ENCODE peak calls at places on chromosomes 1 and 21, in six cellular contexts. D is CD8-positive, alpha-beta T cell; Z is uterus; M is heart left ventricle; W is RWPE2; B is IMR-90. F is an unnamed sample.

GRCh38 chr21:39602793-39603192 is 9.9 kb upstream of the B3GALT5 start:
- DNase-seq in Z (no peak), B (no peak), D (no peak), M (no peak), W (no peak), F (no peak)

GRCh38 chr1:197692965-197693364 is 82.3 kb downstream of the DENND1B start:
- DNase-seq in Z (no peak), D (no peak), B (peak; percentile 31), W (no peak), M (no peak), F (no peak)

GRCh38 chr1:154730986-154731489 is 123.1 kb upstream of the ADAR start:
- DNase-seq in B (peak; percentile 57), D (no peak), W (no peak), M (no peak), Z (peak; percentile 85), F (no peak)

GRCh38 chr1:116485071-116485735 is 85.6 kb downstream of the CD58 start:
- DNase-seq in M (peak; percentile 87), D (peak; percentile 91), Z (peak; percentile 75), W (no peak), B (peak; percentile 78), F (peak; percentile 83)

GRCh38 chr1:231957361-231957760 is 330.8 kb downstream of the DISC1 start:
- DNase-seq in M (no peak), D (no peak), B (no peak), Z (no peak), W (no peak), F (no peak)

GRCh38 chr1:145960468-145961108 is 2.8 kb upstream of the LIX1L start:
- DNase-seq in B (peak; percentile 51), W (no peak), D (peak; percentile 55), M (peak; percentile 89), Z (peak; percentile 84), F (peak; percentile 80)

GRCh38 chr1:226784081-226785049 is 45.3 kb upstream of the ITPKB start:
- DNase-seq in M (no peak), W (no peak), B (no peak), D (no peak), Z (peak; percentile 75), F (no peak)

GRCh38 chr1:81950037-81950436 is 149.3 kb downstream of the ADGRL2 start:
- DNase-seq in Z (no peak), B (no peak), D (no peak), M (no peak), W (no peak), F (no peak)

GRCh38 chr1:180123463-180123936 is 31.2 kb upstream of the QSOX1 start:
- DNase-seq in D (no peak), W (no peak), Z (no peak), M (no peak), B (peak; percentile 28), F (no peak)

GRCh38 chr1:239538244-239538988 is 152.0 kb downstream of the CHRM3 start:
- DNase-seq in Z (no peak), B (no peak), D (no peak), W (no peak), M (no peak), F (no peak)

GRCh38 chr1:56502700-56503245 is 76.6 kb downstream of the PLPP3 start:
- DNase-seq in M (no peak), W (no peak), B (peak; percentile 50), Z (no peak), D (no peak), F (no peak)

GRCh38 chr21:46066843-46067331 is 31.0 kb upstream of the COL6A2 start:
- DNase-seq in B (peak; percentile 56), Z (peak; percentile 61), W (no peak), D (peak; percentile 6), M (no peak), F (peak; percentile 44)

GRCh38 chr21:46063734-46064680 is 33.9 kb upstream of the COL6A2 start:
- DNase-seq in D (peak; percentile 9), W (no peak), Z (peak; percentile 24), M (no peak), B (no peak), F (no peak)

GRCh38 chr21:46064870-46065214 is 33.1 kb upstream of the COL6A2 start:
- DNase-seq in Z (peak; percentile 36), B (no peak), D (peak; percentile 4), M (no peak), W (no peak), F (peak; percentile 67)

GRCh38 chr21:46065993-46066842 is 31.7 kb upstream of the COL6A2 start:
- DNase-seq in D (no peak), W (no peak), B (peak; percentile 31), Z (no peak), M (no peak), F (peak; percentile 67)

GRCh38 chr21:46065215-46065992 is 32.5 kb upstream of the COL6A2 start:
- DNase-seq in W (no peak), B (peak; percentile 76), D (no peak), Z (peak; percentile 79), M (peak; percentile 76), F (peak; percentile 78)
- H3K4me3 ChIP-seq in W (no peak overlapping the region), B (no peak overlapping the region), D (peak overlapping the region; percentile 28), Z (peak overlapping the region; percentile 16), M (no peak overlapping the region), F (peak overlapping the region; percentile 6)

GRCh38 chr1:10662824-10663667 is 133.4 kb downstream of the CASZ1 start:
- DNase-seq in B (no peak), W (no peak), Z (no peak), D (no peak), M (no peak), F (no peak)
- H3K27ac ChIP-seq in B (no peak overlapping the region), W (no peak overlapping the region), Z (peak overlapping the region; percentile 28), D (no peak overlapping the region), M (peak overlapping the region; percentile 85), F (peak overlapping the region; percentile 88)

GRCh38 chr1:104855550-104855949 is 1105.9 kb downstream of the AMY1C start:
- DNase-seq in M (no peak), B (no peak), W (no peak), Z (no peak), D (no peak), F (no peak)
- H3K4me3 ChIP-seq in M (no peak overlapping the region), B (no peak overlapping the region), W (no peak overlapping the region), Z (no peak overlapping the region), D (no peak overlapping the region), F (no peak overlapping the region)

GRCh38 chr1:101112051-101112770 is 86.6 kb upstream of the DPH5 start:
- DNase-seq in M (peak; percentile 62), D (peak; percentile 73), Z (peak; percentile 21), W (no peak), B (no peak), F (peak; percentile 74)
- H3K27ac ChIP-seq in M (peak overlapping the region; percentile 72), D (peak overlapping the region; percentile 84), Z (no peak overlapping the region), W (no peak overlapping the region), B (no peak overlapping the region), F (no peak overlapping the region)

GRCh38 chr1:212596798-212597197 is 11.8 kb upstream of the ATF3 start:
- DNase-seq in M (no peak), Z (no peak), B (no peak), D (no peak), W (no peak), F (no peak)
- H3K4me3 ChIP-seq in M (no peak overlapping the region), Z (no peak overlapping the region), B (peak overlapping the region; percentile 31), D (no peak overlapping the region), W (no peak overlapping the region), F (no peak overlapping the region)

GRCh38 chr1:8352886-8353285 is 35.0 kb downstream of the SLC45A1 start:
- DNase-seq in D (no peak), B (no peak), Z (peak; percentile 18), W (no peak), M (no peak), F (peak; percentile 22)
- H3K27ac ChIP-seq in D (no peak overlapping the region), B (no peak overlapping the region), Z (peak overlapping the region; percentile 76), W (no peak overlapping the region), M (peak overlapping the region; percentile 75), F (peak overlapping the region; percentile 37)

GRCh38 chr1:30823969-30824735 is 66.6 kb upstream of the LAPTM5 start:
- DNase-seq in Z (peak; percentile 98), D (peak; percentile 56), M (peak; percentile 95), B (peak; percentile 100), W (peak; percentile 96), F (peak; percentile 95)
- H3K4me3 ChIP-seq in Z (peak overlapping the region; percentile 42), D (peak overlapping the region; percentile 35), M (peak overlapping the region; percentile 17), B (peak overlapping the region; percentile 57), W (peak overlapping the region; percentile 32), F (peak overlapping the region; percentile 49)

DNA sequence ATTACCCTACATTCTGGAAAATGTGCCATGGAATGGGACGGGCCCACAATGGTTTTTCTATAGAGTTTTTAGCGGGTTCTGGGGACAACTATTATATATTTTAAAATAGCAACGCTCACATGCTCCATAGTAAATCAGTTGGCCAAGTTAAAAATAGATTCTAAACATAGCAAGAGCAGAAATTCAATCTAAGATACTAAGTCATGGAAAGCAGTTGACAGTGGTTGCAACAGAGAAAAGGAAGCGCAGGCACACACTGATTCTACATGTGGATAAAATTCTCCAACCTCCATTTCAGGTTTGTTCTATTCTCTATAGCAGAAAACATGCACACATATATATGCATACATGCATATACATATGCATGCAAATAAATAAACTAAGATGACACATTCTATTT is 89.5 kb upstream of the HNRNPU start:
- DNase-seq in B (no peak), Z (no peak), M (no peak), W (no peak), D (no peak), F (no peak)
- H3K27ac ChIP-seq in B (no peak overlapping the region), Z (no peak overlapping the region), M (peak overlapping the region; percentile 64), W (no peak overlapping the region), D (no peak overlapping the region), F (no peak overlapping the region)

GRCh38 chr1:26067432-26067911 is at the start of gene TRIM63:
- DNase-seq in Z (peak; percentile 52), B (no peak), D (no peak), W (no peak), M (peak; percentile 65), F (no peak)
- H3K4me3 ChIP-seq in Z (no peak within 1 kb of the TSS), B (no peak within 1 kb of the TSS), D (no peak within 1 kb of the TSS), W (no peak within 1 kb of the TSS), M (peak within 1 kb of the TSS; percentile 71), F (no peak within 1 kb of the TSS)